ENCODE peak calls at places on chromosomes 11 and 22, in eight cellular contexts. Z, Q, U, R, G, K, D and O are unnamed samples.

GRCh38 chr22:49160261-49161001 is 667.2 kb downstream of the BRD1 start:
- DNase-seq in Z (no peak), Q (no peak), U (no peak), R (no peak), G (no peak), K (no peak), D (no peak), O (no peak)

GRCh38 chr22:45438364-45438763 is 24.9 kb downstream of the RIBC2 start:
- DNase-seq in Z (no peak), Q (peak), U (no peak), R (no peak), G (no peak), K (no peak), D (no peak), O (no peak)

GRCh38 chr11:122100222-122101080 is 15.6 kb downstream of the BLID start:
- DNase-seq in Z (no peak), Q (peak), U (peak), R (peak), G (peak), K (no peak), D (peak), O (peak)

GRCh38 chr11:72630104-72630852 is 43.9 kb downstream of the PDE2A start:
- DNase-seq in Z (no peak), Q (no peak), U (no peak), R (no peak), G (no peak), K (no peak), D (no peak), O (no peak)

GRCh38 chr11:67581469-67581868 is 2.1 kb upstream of the GSTP1 start:
- DNase-seq in Z (peak), Q (no peak), U (no peak), R (no peak), G (no peak), K (no peak), D (no peak), O (no peak)

GRCh38 chr11:58963551-58964075 is 24.3 kb downstream of the GLYATL1 start:
- DNase-seq in Z (no peak), Q (peak), U (peak), R (no peak), G (no peak), K (no peak), D (peak), O (peak)

GRCh38 chr11:103055174-103055890 is 36.6 kb downstream of the DCUN1D5 start:
- DNase-seq in Z (no peak), Q (peak), U (peak), R (no peak), G (no peak), K (no peak), D (peak), O (no peak)

GRCh38 chr11:46133119-46133518 is 11.9 kb upstream of the PHF21A start:
- DNase-seq in Z (no peak), Q (no peak), U (no peak), R (peak), G (no peak), K (no peak), D (peak), O (no peak)

GRCh38 chr11:117931971-117932370 is 2.8 kb upstream of the TMPRSS13 start:
- DNase-seq in Z (no peak), Q (no peak), U (no peak), R (no peak), G (no peak), K (no peak), D (no peak), O (no peak)